ENCODE peak calls at places on chromosomes 16 and 17, in five cellular contexts. Y is effector CD4-positive, alpha-beta T cell; I is putamen; S is HAP-1; W is aorta. Z is an unnamed sample.

GRCh38 chr17:29590261-29590978 is 972 bp upstream of the GIT1 start:
- DNase-seq in Y (no peak), I (peak), S (no peak), W (no peak), Z (peak)

GRCh38 chr17:59002848-59003247 is 103.8 kb downstream of the TRIM37 start:
- DNase-seq in Y (no peak), I (no peak), S (no peak), W (no peak), Z (no peak)

GRCh38 chr17:43217614-43218087 is 6.0 kb downstream of the TMEM106A start:
- DNase-seq in Y (no peak), I (no peak), S (no peak), W (no peak), Z (peak)

GRCh38 chr17:63928172-63928666 is 3.9 kb downstream of the CD79B start:
- DNase-seq in Y (no peak), I (no peak), S (no peak), W (no peak), Z (no peak)

GRCh38 chr16:2530629-2531318 is 434 bp downstream of the CEMP1 start:
- DNase-seq in Y (no peak), I (no peak), S (no peak), W (peak), Z (no peak)

GRCh38 chr17:17702370-17702769 is 21.1 kb downstream of the RAI1 start:
- DNase-seq in Y (no peak), I (no peak), S (no peak), W (no peak), Z (no peak)

GRCh38 chr16:716250-716607 is 1.3 kb downstream of the METRN start:
- DNase-seq in Y (no peak), I (peak), S (peak), W (no peak), Z (no peak)

GRCh38 chr16:86499889-86500707 is 10.2 kb upstream of the FOXF1 start:
- DNase-seq in Y (no peak), I (no peak), S (no peak), W (no peak), Z (no peak)

GRCh38 chr16:5020551-5020950 is 13.2 kb downstream of the NAGPA start:
- DNase-seq in Y (no peak), I (peak), S (no peak), W (no peak), Z (no peak)

GRCh38 chr17:17727111-17727659 is 45.9 kb downstream of the RAI1 start:
- DNase-seq in Y (no peak), I (no peak), S (no peak), W (no peak), Z (no peak)

GRCh38 chr16:85639529-85640253 is 26.6 kb downstream of the GSE1 start:
- DNase-seq in Y (no peak), I (no peak), S (no peak), W (no peak), Z (no peak)

GRCh38 chr17:17808706-17809432 is 27.9 kb downstream of the SREBF1 start:
- DNase-seq in Y (no peak), I (no peak), S (peak), W (no peak), Z (no peak)

GRCh38 chr16:31118223-31119155 is 1.0 kb downstream of the KAT8 start:
- DNase-seq in Y (no peak), I (no peak), S (no peak), W (no peak), Z (no peak)

GRCh38 chr17:8499171-8499570 is 63.5 kb downstream of the NDEL1 start:
- DNase-seq in Y (no peak), I (no peak), S (no peak), W (peak), Z (no peak)

GRCh38 chr17:60390223-60390622 is 1.7 kb downstream of the USP32 start:
- DNase-seq in Y (no peak), I (no peak), S (no peak), W (no peak), Z (no peak)